ENCODE peak calls at places on chromosomes 11 and 22, in nine cellular contexts. J, D, W, M, U, O, T, Q and V are unnamed samples.

GRCh38 chr22:36737776-36738175 is 34.2 kb upstream of the CACNG2 start:
- DNase-seq in J (no peak), D (peak; percentile 30), W (no peak), M (no peak), U (no peak), O (no peak), T (no peak), Q (no peak), V (no peak)

GRCh38 chr22:41822289-41823057 is 10.4 kb upstream of the SREBF2 start:
- DNase-seq in J (peak; percentile 48), D (no peak), W (peak; percentile 23), M (peak; percentile 30), U (no peak), O (no peak), T (peak; percentile 12), Q (peak; percentile 79), V (peak; percentile 70)

GRCh38 chr11:129960216-129961214 is 42.1 kb downstream of the PRDM10 start:
- DNase-seq in J (no peak), D (no peak), W (no peak), M (no peak), U (no peak), O (no peak), T (no peak), Q (peak; percentile 92), V (peak; percentile 47)

GRCh38 chr11:19368726-19369364 is 128.1 kb upstream of the E2F8 start:
- DNase-seq in J (no peak), D (no peak), W (no peak), M (no peak), U (no peak), O (no peak), T (no peak), Q (no peak), V (no peak)

GRCh38 chr22:34102633-34103032 is 182.4 kb upstream of the LARGE1 start:
- DNase-seq in J (no peak), D (peak; percentile 63), W (no peak), M (no peak), U (no peak), O (no peak), T (no peak), Q (no peak), V (no peak)

GRCh38 chr11:123653405-123653996 is 923 bp downstream of the SCN3B start:
- DNase-seq in J (no peak), D (no peak), W (no peak), M (no peak), U (no peak), O (no peak), T (no peak), Q (no peak), V (no peak)

GRCh38 chr11:109075976-109076375 is 346.0 kb upstream of the C11orf87 start:
- DNase-seq in J (no peak), D (no peak), W (no peak), M (no peak), U (no peak), O (no peak), T (no peak), Q (no peak), V (no peak)

GRCh38 chr22:27223317-27224177 is 566.2 kb downstream of the MIAT start:
- DNase-seq in J (no peak), D (no peak), W (no peak), M (no peak), U (no peak), O (no peak), T (no peak), Q (peak; percentile 67), V (no peak)

GRCh38 chr11:1387961-1388762 is 1.6 kb upstream of the BRSK2 start:
- DNase-seq in J (no peak), D (peak; percentile 82), W (no peak), M (no peak), U (no peak), O (no peak), T (no peak), Q (no peak), V (no peak)

GRCh38 chr11:29282088-29282487 is 734.7 kb downstream of the KCNA4 start:
- DNase-seq in J (no peak), D (no peak), W (no peak), M (no peak), U (no peak), O (no peak), T (no peak), Q (peak; percentile 98), V (peak; percentile 48)

GRCh38 chr11:33734441-33735165 is 1.6 kb downstream of the CD59 start:
- DNase-seq in J (no peak), D (no peak), W (no peak), M (no peak), U (no peak), O (no peak), T (no peak), Q (peak; percentile 64), V (peak; percentile 47)

GRCh38 chr11:24093410-24093809 is 403.4 kb upstream of the LUZP2 start:
- DNase-seq in J (no peak), D (no peak), W (no peak), M (peak; percentile 52), U (no peak), O (no peak), T (no peak), Q (no peak), V (no peak)

GRCh38 chr22:45742866-45743450 is 71.3 kb downstream of the ATXN10 start:
- DNase-seq in J (no peak), D (no peak), W (no peak), M (no peak), U (no peak), O (no peak), T (no peak), Q (peak; percentile 16), V (peak; percentile 38)

GRCh38 chr11:64245401-64245796 is 1.3 kb downstream of the PPP1R14B start:
- DNase-seq in J (peak; percentile 75), D (no peak), W (no peak), M (peak; percentile 62), U (no peak), O (no peak), T (no peak), Q (no peak), V (no peak)

GRCh38 chr11:35354644-35355043 is 64.7 kb downstream of the SLC1A2 start:
- DNase-seq in J (no peak), D (no peak), W (no peak), M (no peak), U (no peak), O (no peak), T (no peak), Q (no peak), V (no peak)

GRCh38 chr22:24952837-24953293 is 349 bp downstream of the KIAA1671 start:
- DNase-seq in J (no peak), D (peak; percentile 90), W (peak; percentile 75), M (no peak), U (no peak), O (peak; percentile 30), T (no peak), Q (peak; percentile 73), V (peak; percentile 72)

GRCh38 chr22:42902875-42903510 is 45.9 kb upstream of the ARFGAP3 start:
- DNase-seq in J (no peak), D (peak; percentile 69), W (no peak), M (no peak), U (no peak), O (no peak), T (no peak), Q (no peak), V (no peak)

GRCh38 chr22:32528984-32529982 is 54.7 kb downstream of the FBXO7 start:
- DNase-seq in J (peak; percentile 62), D (peak; percentile 94), W (peak; percentile 92), M (no peak), U (peak; percentile 24), O (peak; percentile 75), T (peak; percentile 48), Q (peak; percentile 66), V (peak; percentile 67)

GRCh38 chr11:69348414-69349235 is 54.7 kb downstream of the MYEOV start:
- DNase-seq in J (no peak), D (peak; percentile 29), W (no peak), M (no peak), U (no peak), O (no peak), T (no peak), Q (no peak), V (peak; percentile 80)

GRCh38 chr11:6237903-6238302 is 986 bp upstream of the CNGA4 start:
- DNase-seq in J (no peak), D (no peak), W (no peak), M (peak; percentile 71), U (no peak), O (no peak), T (no peak), Q (no peak), V (no peak)

GRCh38 chr22:46669201-46669600 is 49.0 kb downstream of the GRAMD4 start:
- DNase-seq in J (no peak), D (no peak), W (no peak), M (no peak), U (no peak), O (no peak), T (no peak), Q (no peak), V (no peak)

GRCh38 chr11:72641900-72642814 is 32.1 kb downstream of the PDE2A start:
- DNase-seq in J (no peak), D (peak; percentile 84), W (peak; percentile 65), M (no peak), U (peak; percentile 7), O (peak; percentile 49), T (no peak), Q (no peak), V (no peak)